ENCODE peak calls at places on chromosomes 5 and 9, in four cellular contexts. L is endothelial cell of umbilical vein, T is HCT116, C is transverse colon. H is an unnamed sample.

GRCh38 chr9:15543033-15543791 is 9.6 kb upstream of the CCDC171 start:
- DNase-seq in L (no peak), T (no peak), C (no peak), H (no peak)

GRCh38 chr9:105264380-105264779 is 19.9 kb downstream of the SLC44A1 start:
- DNase-seq in L (no peak), T (peak), C (no peak), H (no peak)

GRCh38 chr9:16627967-16628366 is 242.5 kb downstream of the BNC2 start:
- DNase-seq in L (peak), T (no peak), C (no peak), H (no peak)

GRCh38 chr5:28779161-28779754 is 1740.9 kb upstream of the CDH9 start:
- DNase-seq in L (no peak), T (no peak), C (no peak), H (no peak)

GRCh38 chr9:136328622-136329041 is 1.3 kb downstream of the GPSM1 start:
- DNase-seq in L (peak), T (no peak), C (no peak), H (no peak)

GRCh38 chr5:63170496-63170895 is 591.9 kb downstream of the LRRC70 start:
- DNase-seq in L (no peak), T (no peak), C (no peak), H (no peak)

GRCh38 chr9:94586814-94587213 is 6.8 kb downstream of the FBP2 start:
- DNase-seq in L (no peak), T (no peak), C (no peak), H (no peak)

GRCh38 chr9:19232117-19232829 is 1.8 kb downstream of the DENND4C start:
- DNase-seq in L (peak), T (no peak), C (no peak), H (no peak)

GRCh38 chr9:85425153-85425611 is 316.6 kb downstream of the AGTPBP1 start:
- DNase-seq in L (peak), T (peak), C (peak), H (no peak)

GRCh38 chr9:121765021-121765950 is 113.9 kb downstream of the DAB2IP start:
- DNase-seq in L (peak), T (no peak), C (peak), H (no peak)

GRCh38 chr5:150064681-150065220 is 21.6 kb downstream of the CSF1R start:
- DNase-seq in L (no peak), T (no peak), C (no peak), H (no peak)
- TF ChIP-seq CTCF in L (no peak), T (no peak), C (no peak), H (no peak)

DNA sequence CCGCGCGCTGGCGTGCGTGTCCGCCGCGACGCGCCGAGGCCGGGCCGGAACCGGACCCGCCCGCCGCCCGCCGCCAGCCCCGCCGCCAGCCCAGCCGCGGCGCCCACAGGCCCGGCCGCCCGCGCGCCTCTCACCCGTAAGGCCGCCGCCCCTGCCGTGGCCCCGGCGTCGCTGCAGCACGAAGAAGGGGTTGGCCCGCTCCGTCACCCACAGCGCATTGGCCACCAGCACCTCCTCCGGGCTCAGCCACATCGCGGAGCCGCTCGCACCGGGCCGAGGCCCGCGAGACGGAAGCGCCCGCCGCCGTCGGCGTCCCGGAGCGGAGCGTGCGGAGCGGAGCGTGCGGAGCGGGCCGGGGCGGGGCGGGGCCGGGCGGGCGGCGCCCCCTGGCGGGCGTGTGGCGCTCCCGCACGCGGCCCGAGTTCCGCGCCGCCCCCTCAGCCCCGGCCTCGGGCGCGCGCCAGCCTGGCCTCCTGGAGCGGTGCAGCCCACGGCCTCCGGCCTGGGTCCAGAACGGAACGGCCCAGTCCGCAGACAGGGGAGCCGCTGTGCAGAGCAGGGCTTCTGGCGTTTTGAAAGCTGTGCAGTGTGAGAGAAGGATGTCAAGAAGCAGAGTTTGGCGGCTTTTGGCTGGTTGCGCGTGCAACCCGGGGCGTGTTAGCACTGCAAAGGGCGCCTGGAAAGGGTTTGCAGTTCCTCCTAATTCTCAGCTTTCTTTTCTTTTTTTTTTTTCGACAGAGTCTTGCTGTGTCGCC is at the start of gene TBC1D9B:
- DNase-seq in L (peak), T (no peak), C (peak), H (no peak)
- TF ChIP-seq POLR2AphosphoS5 in L (peak), T (peak), C (peak), H (no peak)

GRCh38 chr5:14252793-14253192 is 109.7 kb downstream of the TRIO start:
- DNase-seq in L (no peak), T (no peak), C (no peak), H (no peak)
- TF ChIP-seq POLR2A in L (no peak), T (no peak), C (no peak), H (no peak)

DNA sequence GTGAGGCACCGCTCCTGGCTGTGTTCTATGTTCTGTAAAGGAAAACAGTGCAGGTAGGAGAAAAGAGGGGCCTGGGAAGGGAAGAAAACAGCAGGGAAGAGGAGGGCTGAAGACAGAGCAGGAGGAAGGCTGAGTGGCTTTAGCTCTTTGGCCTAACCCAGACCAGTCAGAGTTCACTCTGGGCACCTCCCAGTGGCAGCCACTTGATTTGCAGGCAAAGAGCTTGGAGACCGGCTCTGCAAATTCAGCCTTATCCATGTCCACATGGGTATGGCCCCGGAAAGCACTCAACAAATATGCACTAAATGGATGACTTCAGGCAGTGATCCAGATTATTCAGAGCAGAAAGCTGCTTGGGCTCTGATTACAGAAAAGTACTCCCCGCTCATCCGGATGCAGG is 4.4 kb upstream of the RNU6ATAC start:
- DNase-seq in L (no peak), T (no peak), C (no peak), H (no peak)
- TF ChIP-seq CTCF in L (no peak), T (no peak), C (no peak), H (no peak)

GRCh38 chr5:149546974-149547373 is 4.3 kb downstream of the CSNK1A1 start:
- DNase-seq in L (no peak), T (no peak), C (no peak), H (no peak)
- TF ChIP-seq POLR2AphosphoS5 in L (no peak), T (peak), C (peak), H (no peak)

GRCh38 chr5:151904127-151904526 is 20.5 kb downstream of the GLRA1 start:
- DNase-seq in L (no peak), T (no peak), C (no peak), H (no peak)

GRCh38 chr5:151904921-151905320 is 19.7 kb downstream of the GLRA1 start:
- DNase-seq in L (no peak), T (no peak), C (no peak), H (no peak)

GRCh38 chr5:151903243-151903653 is 21.4 kb downstream of the GLRA1 start:
- DNase-seq in L (no peak), T (no peak), C (no peak), H (no peak)

GRCh38 chr5:151905639-151906038 is 19.0 kb downstream of the GLRA1 start:
- DNase-seq in L (no peak), T (no peak), C (no peak), H (no peak)

DNA sequence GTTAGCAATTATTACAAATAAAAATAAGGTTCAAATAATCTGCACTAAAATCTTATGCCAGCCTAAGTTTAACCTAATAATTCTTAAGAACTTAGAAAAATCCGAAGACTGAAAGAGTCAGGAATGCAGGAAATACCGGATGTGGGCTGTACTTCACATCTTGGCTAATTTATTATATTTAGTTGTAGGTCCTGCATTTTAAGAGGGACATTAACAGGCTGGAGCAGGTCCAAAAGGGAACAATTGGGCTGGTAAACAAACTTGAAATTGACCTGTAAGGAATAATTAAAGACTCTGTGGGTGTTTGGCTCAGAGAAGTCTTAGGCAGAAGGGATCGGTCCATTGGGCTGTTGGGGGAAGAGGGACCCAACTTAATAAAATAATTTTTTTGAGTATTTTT is 18.4 kb downstream of the GLRA1 start:
- DNase-seq in L (no peak), T (no peak), C (no peak), H (no peak)
- TF ChIP-seq POLR2A in L (no peak), T (no peak), C (no peak), H (no peak)

GRCh38 chr5:56827043-56827442 is 11.7 kb downstream of the MAP3K1 start:
- DNase-seq in L (no peak), T (no peak), C (no peak), H (no peak)
- TF ChIP-seq CTCF in L (peak), T (no peak), C (no peak), H (no peak)